ENCODE peak calls at places on chromosomes 1 and 21, in four cellular contexts. R is RKO; W is T-helper 2 cell treated with Interferon-gamma antibody and Interleukin-4, amounts not matched to agents 5 μg/mL and 100 μg/mL, for 36 hours; X is NCI-H345. O is an unnamed sample.

GRCh38 chr1:16012590-16013219 is 5.1 kb downstream of the HSPB7 start:
- DNase-seq in R (no peak), W (peak), X (peak), O (no peak)

GRCh38 chr1:118075116-118075515 is 109.9 kb downstream of the SPAG17 start:
- DNase-seq in R (peak), W (no peak), X (no peak), O (no peak)

GRCh38 chr1:206717237-206717989 is 32.7 kb downstream of the MAPKAPK2 start:
- DNase-seq in R (no peak), W (peak), X (no peak), O (no peak)

GRCh38 chr1:25023190-25023578 is 93.1 kb upstream of the RUNX3 start:
- DNase-seq in R (no peak), W (no peak), X (no peak), O (no peak)

GRCh38 chr1:173478099-173478555 is 992 bp downstream of the PRDX6 start:
- DNase-seq in R (peak), W (no peak), X (peak), O (peak)

GRCh38 chr1:39115271-39116110 is 89.0 kb upstream of the MACF1 start:
- DNase-seq in R (peak), W (peak), X (no peak), O (no peak)

GRCh38 chr1:154851392-154852177 is 18.5 kb downstream of the KCNN3 start:
- DNase-seq in R (peak), W (no peak), X (no peak), O (no peak)

GRCh38 chr21:32475162-32475812 is 62.8 kb downstream of the EVA1C start:
- DNase-seq in R (no peak), W (no peak), X (no peak), O (peak)

GRCh38 chr1:72371259-72372035 is 89.1 kb upstream of the NEGR1 start:
- DNase-seq in R (no peak), W (no peak), X (no peak), O (no peak)

GRCh38 chr21:29105218-29105617 is 25.2 kb upstream of the MAP3K7CL start:
- DNase-seq in R (no peak), W (no peak), X (no peak), O (no peak)

O was measured in AG09309.